ENCODE peak calls at places on chromosomes 6 and 20, in seven cellular contexts. P is AG04449, U is astrocyte of the spinal cord, Y is neural crest cell, C is skeletal muscle cell, A is hepatocyte, J is activated B cell treated with CpG ODN at 0.5 μM for 24 hours. R is an unnamed sample.

GRCh38 chr20:39117486-39117885 is 155.3 kb downstream of the DHX35 start:
- DNase-seq in P (no peak), U (peak), Y (no peak), C (no peak), A (peak), J (no peak), R (no peak)

GRCh38 chr6:101994521-101994920 is 601.0 kb downstream of the GRIK2 start:
- DNase-seq in P (no peak), U (no peak), Y (no peak), C (no peak), A (no peak), J (no peak), R (no peak)

GRCh38 chr6:45988635-45989034 is 27.0 kb downstream of the CLIC5 start:
- DNase-seq in P (no peak), U (no peak), Y (no peak), C (no peak), A (no peak), J (no peak), R (no peak)

GRCh38 chr6:168410554-168411011 is 30.4 kb upstream of the SMOC2 start:
- DNase-seq in P (no peak), U (no peak), Y (no peak), C (no peak), A (no peak), J (no peak), R (no peak)

GRCh38 chr6:39550191-39550590 is 175.0 kb downstream of the KIF6 start:
- DNase-seq in P (no peak), U (no peak), Y (no peak), C (no peak), A (no peak), J (no peak), R (no peak)

GRCh38 chr20:46562373-46563169 is 12.1 kb upstream of the OCSTAMP start:
- DNase-seq in P (no peak), U (peak), Y (peak), C (no peak), A (peak), J (peak), R (peak)

GRCh38 chr20:38893056-38893455 is 33.2 kb upstream of the FAM83D start:
- DNase-seq in P (no peak), U (no peak), Y (no peak), C (no peak), A (no peak), J (no peak), R (no peak)

GRCh38 chr20:4113996-4114603 is 98.7 kb upstream of the RNF24 start:
- DNase-seq in P (no peak), U (no peak), Y (no peak), C (no peak), A (no peak), J (no peak), R (no peak)

GRCh38 chr6:4682431-4683159 is 93.6 kb upstream of the CDYL start:
- DNase-seq in P (no peak), U (no peak), Y (no peak), C (no peak), A (no peak), J (no peak), R (no peak)

GRCh38 chr20:45459606-45460005 is 9.9 kb upstream of the WFDC2 start:
- DNase-seq in P (no peak), U (no peak), Y (no peak), C (no peak), A (no peak), J (no peak), R (no peak)

GRCh38 chr20:18133962-18134361 is 3.7 kb upstream of the KAT14 start:
- DNase-seq in P (no peak), U (no peak), Y (no peak), C (no peak), A (no peak), J (no peak), R (no peak)

GRCh38 chr6:20751293-20751946 is 217.2 kb downstream of the CDKAL1 start:
- DNase-seq in P (no peak), U (no peak), Y (no peak), C (no peak), A (no peak), J (no peak), R (no peak)

GRCh38 chr6:107539409-107539808 is 49.5 kb downstream of the SOBP start:
- DNase-seq in P (no peak), U (peak), Y (no peak), C (peak), A (peak), J (no peak), R (peak)

GRCh38 chr6:14464049-14464448 is 346.5 kb downstream of the CD83 start:
- DNase-seq in P (no peak), U (peak), Y (no peak), C (peak), A (no peak), J (no peak), R (no peak)

GRCh38 chr20:57986776-57987175 is 241.7 kb downstream of the ANKRD60 start:
- DNase-seq in P (no peak), U (no peak), Y (no peak), C (no peak), A (no peak), J (no peak), R (no peak)

GRCh38 chr6:159716247-159717086 is 10.8 kb upstream of the WTAP start:
- DNase-seq in P (peak), U (peak), Y (no peak), C (peak), A (peak), J (no peak), R (no peak)

GRCh38 chr20:58850693-58851174 is at the start of gene GNAS-AS1:
- DNase-seq in P (peak), U (peak), Y (peak), C (peak), A (peak), J (peak), R (peak)

GRCh38 chr20:5710551-5710950 is 39.6 kb upstream of the SHLD1 start:
- DNase-seq in P (no peak), U (no peak), Y (no peak), C (no peak), A (no peak), J (no peak), R (no peak)

GRCh38 chr6:145017516-145017915 is 717.8 kb downstream of the EPM2A start:
- DNase-seq in P (no peak), U (peak), Y (no peak), C (no peak), A (no peak), J (no peak), R (no peak)

GRCh38 chr20:24694157-24694726 is 224.8 kb downstream of the SYNDIG1 start:
- DNase-seq in P (no peak), U (no peak), Y (no peak), C (no peak), A (no peak), J (no peak), R (no peak)

GRCh38 chr6:110270166-110270565 is 88.0 kb downstream of the METTL24 start:
- DNase-seq in P (no peak), U (no peak), Y (no peak), C (no peak), A (no peak), J (no peak), R (no peak)

GRCh38 chr6:161268526-161269210 is 5.2 kb downstream of the AGPAT4 start:
- DNase-seq in P (no peak), U (no peak), Y (no peak), C (no peak), A (no peak), J (no peak), R (no peak)

GRCh38 chr20:6744805-6745204 is 22.7 kb upstream of the BMP2 start:
- DNase-seq in P (no peak), U (no peak), Y (no peak), C (no peak), A (peak), J (no peak), R (no peak)

GRCh38 chr20:53003420-53003819 is 31.3 kb downstream of the TSHZ2 start:
- DNase-seq in P (no peak), U (peak), Y (no peak), C (peak), A (no peak), J (no peak), R (peak)

GRCh38 chr20:3786665-3787639 is at the start of gene CENPB:
- DNase-seq in P (no peak), U (peak), Y (peak), C (no peak), A (peak), J (peak), R (peak)

GRCh38 chr6:25327372-25327771 is 48.2 kb downstream of the CARMIL1 start:
- DNase-seq in P (no peak), U (no peak), Y (no peak), C (no peak), A (no peak), J (no peak), R (no peak)

GRCh38 chr6:144346719-144347446 is 61.7 kb downstream of the UTRN start:
- DNase-seq in P (peak), U (peak), Y (no peak), C (peak), A (no peak), J (no peak), R (no peak)

GRCh38 chr20:32737371-32738223 is 5.7 kb downstream of the COMMD7 start:
- DNase-seq in P (peak), U (peak), Y (no peak), C (no peak), A (no peak), J (no peak), R (no peak)